ENCODE peak calls at places on chromosomes 6 and 20, in seven cellular contexts. H, Q, B, L, K, U and F are unnamed samples.
A peak's percentile ranks its signal among the peaks of the same experiment; 100 is the strongest.

GRCh38 chr6:36666726-36667591 is 11.6 kb upstream of the CDKN1A start:
- DNase-seq in L (peak; percentile 78), H (peak; percentile 92), B (peak; percentile 67), Q (peak; percentile 97), U (peak; percentile 62), K (no peak), F (peak; percentile 79)

GRCh38 chr6:148416309-148416965 is 73.8 kb downstream of the SASH1 start:
- DNase-seq in L (no peak), Q (no peak), H (no peak), B (no peak), U (no peak), K (no peak), F (no peak)

GRCh38 chr20:44583179-44583578 is 800 bp downstream of the PKIG start:
- DNase-seq in B (no peak), L (no peak), U (no peak), K (no peak), H (no peak), Q (no peak), F (no peak)

GRCh38 chr20:3719046-3719445 is 6.6 kb upstream of the SIGLEC1 start:
- DNase-seq in U (no peak), Q (no peak), B (no peak), K (no peak), H (no peak), L (no peak), F (no peak)

GRCh38 chr6:34520645-34521462 is 35.3 kb downstream of the SPDEF start:
- DNase-seq in B (no peak), H (no peak), K (no peak), U (no peak), Q (no peak), L (no peak), F (no peak)

GRCh38 chr20:53900380-53900999 is 169.9 kb downstream of the BCAS1 start:
- DNase-seq in Q (peak; percentile 98), H (peak; percentile 67), B (peak; percentile 81), L (no peak), U (no peak), K (no peak), F (no peak)

GRCh38 chr6:142009647-142010046 is 123.1 kb upstream of the GJE1 start:
- DNase-seq in K (no peak), Q (peak; percentile 97), H (no peak), L (no peak), U (peak; percentile 79), B (no peak), F (no peak)

GRCh38 chr6:3341467-3341866 is 82.7 kb downstream of the PSMG4 start:
- DNase-seq in H (peak; percentile 42), B (peak; percentile 56), Q (peak; percentile 93), U (no peak), K (no peak), L (peak; percentile 36), F (no peak)

GRCh38 chr6:18047406-18047805 is 60.0 kb upstream of the KIF13A start:
- DNase-seq in K (no peak), H (no peak), U (no peak), L (no peak), Q (peak; percentile 78), B (peak; percentile 10), F (no peak)

GRCh38 chr6:16264785-16265184 is 26.4 kb downstream of the GMPR start:
- DNase-seq in H (no peak), K (no peak), U (no peak), Q (no peak), B (no peak), L (no peak), F (no peak)

GRCh38 chr6:37155394-37156312 is 14.3 kb upstream of the PIM1 start:
- DNase-seq in Q (peak; percentile 62), K (no peak), H (no peak), B (no peak), L (no peak), U (peak; percentile 76), F (peak; percentile 97)

GRCh38 chr6:152416652-152417051 is 220.5 kb downstream of the SYNE1 start:
- DNase-seq in K (no peak), H (no peak), B (no peak), U (no peak), L (no peak), Q (no peak), F (no peak)

GRCh38 chr6:30893001-30893591 is 8.8 kb downstream of the DDR1 start:
- DNase-seq in L (no peak), B (no peak), U (no peak), K (no peak), Q (no peak), H (no peak), F (no peak)

GRCh38 chr6:169221264-169221663 is 32.4 kb downstream of the THBS2 start:
- DNase-seq in Q (no peak), K (no peak), U (no peak), L (no peak), B (no peak), H (no peak), F (no peak)

GRCh38 chr6:35970181-35970580 is 49.3 kb upstream of the SRPK1 start:
- DNase-seq in K (no peak), U (no peak), H (peak; percentile 12), L (no peak), Q (peak; percentile 79), B (no peak), F (no peak)

GRCh38 chr20:42093542-42094440 is 475.6 kb upstream of the CHD6 start:
- DNase-seq in H (no peak), U (no peak), B (no peak), Q (no peak), L (no peak), K (no peak), F (no peak)

GRCh38 chr20:60254901-60255411 is 296.7 kb downstream of the CDH26 start:
- DNase-seq in K (no peak), B (no peak), Q (peak; percentile 64), H (no peak), L (peak; percentile 12), U (no peak), F (no peak)

GRCh38 chr20:48933017-48933766 is 11.7 kb downstream of the ARFGEF2 start:
- DNase-seq in K (no peak), L (no peak), U (no peak), B (no peak), Q (no peak), H (no peak), F (no peak)

GRCh38 chr6:144415014-144415413 is 129.9 kb downstream of the UTRN start:
- DNase-seq in K (no peak), H (peak; percentile 44), U (no peak), B (peak; percentile 62), Q (peak; percentile 89), L (no peak), F (no peak)

GRCh38 chr20:24684421-24684871 is 215.0 kb downstream of the SYNDIG1 start:
- DNase-seq in B (no peak), Q (no peak), H (no peak), L (no peak), U (no peak), K (no peak), F (no peak)

GRCh38 chr6:144064831-144065668 is 30.3 kb downstream of the SF3B5 start:
- DNase-seq in K (no peak), Q (peak; percentile 1), L (no peak), B (no peak), H (no peak), U (no peak), F (peak; percentile 46)

GRCh38 chr20:49612127-49612738 is 44.3 kb upstream of the PTGIS start:
- DNase-seq in Q (no peak), H (no peak), B (no peak), L (no peak), K (no peak), U (no peak), F (no peak)

GRCh38 chr6:71473908-71474307 is 185.3 kb downstream of the OGFRL1 start:
- DNase-seq in U (no peak), L (no peak), H (peak; percentile 94), K (no peak), Q (peak; percentile 97), B (peak; percentile 63), F (no peak)
- H3K4me3 ChIP-seq in U (no peak overlapping the region), L (no peak overlapping the region), H (no peak overlapping the region), K (no peak overlapping the region), Q (no peak overlapping the region), B (no peak overlapping the region), F (no peak overlapping the region)

GRCh38 chr20:46940616-46941015 is 46.0 kb downstream of the EYA2 start:
- DNase-seq in H (no peak), Q (no peak), L (no peak), B (no peak), U (no peak), K (no peak), F (no peak)

GRCh38 chr20:46937827-46938226 is 43.2 kb downstream of the EYA2 start:
- DNase-seq in Q (no peak), U (no peak), B (no peak), H (no peak), L (no peak), K (no peak), F (no peak)

GRCh38 chr20:46939566-46939965 is 44.9 kb downstream of the EYA2 start:
- DNase-seq in H (no peak), Q (no peak), U (no peak), L (no peak), B (no peak), K (no peak), F (no peak)

GRCh38 chr20:46937140-46937523 is 42.5 kb downstream of the EYA2 start:
- DNase-seq in H (no peak), B (no peak), U (no peak), L (no peak), K (no peak), Q (no peak), F (no peak)

DNA sequence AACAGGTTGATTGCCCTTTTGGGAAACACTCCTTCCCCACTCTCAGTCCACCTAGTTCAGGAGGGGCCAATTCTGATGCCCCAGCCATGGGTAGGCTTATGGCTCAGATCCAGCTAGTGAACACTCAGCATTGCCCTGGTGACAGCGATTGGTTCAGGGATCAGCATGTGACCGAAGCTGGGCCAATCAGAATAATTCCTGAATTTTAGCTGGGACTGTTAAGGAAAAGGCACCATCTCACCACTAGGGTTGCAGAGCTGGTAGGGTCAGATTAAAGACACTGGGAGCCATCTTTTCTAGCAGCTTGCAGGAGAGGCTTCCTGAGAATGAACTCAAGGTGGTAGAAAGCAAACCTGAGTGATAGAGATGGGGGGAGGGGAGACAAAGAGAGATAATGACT is 44.4 kb downstream of the EYA2 start:
- DNase-seq in B (no peak), U (peak; percentile 48), L (no peak), H (no peak), Q (no peak), K (no peak), F (no peak)
- TF ChIP-seq CTCF in B (no peak), U (peak; percentile 34), L (no peak), H (peak; percentile 10), Q (peak; percentile 19), K (no peak), F (peak; percentile 21)

GRCh38 chr20:62368629-62369507 is 1.8 kb upstream of the LAMA5 start:
- DNase-seq in Q (peak; percentile 51), B (no peak), K (no peak), U (peak; percentile 74), L (no peak), H (no peak), F (no peak)
- H3K4me3 ChIP-seq in Q (no peak overlapping the region), B (peak overlapping the region; percentile 36), K (no peak overlapping the region), U (no peak overlapping the region), L (peak overlapping the region; percentile 93), H (peak overlapping the region; percentile 18), F (no peak overlapping the region)

DNA sequence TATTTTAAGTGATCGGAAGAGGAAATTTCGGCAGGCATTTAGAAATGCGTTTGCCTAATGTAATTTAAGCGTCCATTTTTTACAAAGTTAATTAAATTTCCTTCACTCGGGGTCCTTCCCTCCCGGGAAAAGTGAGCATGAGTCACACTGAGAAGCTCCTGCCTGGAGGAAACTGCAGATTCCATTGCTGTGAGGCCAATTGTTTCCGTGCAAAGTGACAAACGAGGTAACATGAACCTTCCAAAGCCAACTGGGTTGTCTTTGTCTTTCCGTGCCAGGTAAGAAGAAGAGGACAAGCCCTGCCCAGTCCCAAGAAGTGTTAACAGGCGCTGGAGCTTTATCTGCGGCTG is 61.2 kb upstream of the HDDC2 start:
- DNase-seq in H (peak; percentile 42), Q (peak; percentile 72), B (no peak), L (no peak), U (no peak), K (no peak), F (no peak)
- TF ChIP-seq CTCF in H (no peak), Q (no peak), B (no peak), L (no peak), U (no peak), K (no peak), F (no peak)